ENCODE peak calls at places on chromosome 3, in five cellular contexts. R, P, A, H and E are unnamed samples.
A peak's percentile ranks its signal among the peaks of the same experiment; 100 is the strongest.

GRCh38 chr3:50189274-50189673 is 2.1 kb upstream of the GNAT1 start:
- DNase-seq in A (peak; percentile 47), P (peak; percentile 58), R (peak; percentile 79), H (peak; percentile 54), E (peak; percentile 76)

GRCh38 chr3:127419140-127419539 is 131.3 kb upstream of the PRR20G start:
- DNase-seq in P (no peak), R (no peak), A (no peak), H (no peak), E (no peak)

GRCh38 chr3:113260980-113261920 is 49.9 kb downstream of the BOC start:
- DNase-seq in R (no peak), P (no peak), H (no peak), A (no peak), E (no peak)

GRCh38 chr3:159151130-159151529 is 349.3 kb downstream of the MFSD1 start:
- DNase-seq in R (no peak), P (no peak), A (no peak), H (no peak), E (no peak)

GRCh38 chr3:22450785-22451400 is 699.9 kb upstream of the ZNF385D start:
- DNase-seq in R (no peak), P (no peak), H (no peak), A (no peak), E (peak; percentile 37)

GRCh38 chr3:46089237-46090011 is 62.1 kb upstream of the XCR1 start:
- DNase-seq in A (peak; percentile 43), R (peak; percentile 96), H (peak; percentile 93), P (no peak), E (peak; percentile 93)

GRCh38 chr3:175456496-175456895 is 597.4 kb downstream of the NAALADL2 start:
- DNase-seq in A (no peak), H (peak; percentile 18), R (no peak), P (no peak), E (no peak)

GRCh38 chr3:66476852-66477381 is 23.9 kb downstream of the LRIG1 start:
- DNase-seq in R (no peak), H (no peak), P (no peak), A (no peak), E (no peak)

GRCh38 chr3:18264331-18264730 is 160.8 kb downstream of the SATB1 start:
- DNase-seq in H (no peak), P (no peak), A (no peak), R (no peak), E (no peak)

GRCh38 chr3:4838621-4839022 is 140.6 kb upstream of the BHLHE40 start:
- DNase-seq in A (no peak), R (no peak), P (no peak), H (no peak), E (no peak)

GRCh38 chr3:17195856-17196604 is 311.3 kb downstream of the PLCL2 start:
- DNase-seq in P (no peak), H (no peak), A (no peak), R (no peak), E (no peak)

GRCh38 chr3:188198760-188199327 is 44.9 kb downstream of the LPP start:
- DNase-seq in P (no peak), R (no peak), A (no peak), H (no peak), E (no peak)

GRCh38 chr3:72386322-72386721 is 461.9 kb downstream of the SHQ1 start:
- DNase-seq in R (no peak), P (no peak), A (no peak), H (no peak), E (no peak)

GRCh38 chr3:184381261-184382224 is 1.7 kb downstream of the CHRD start:
- DNase-seq in R (no peak), H (no peak), P (no peak), A (peak; percentile 46), E (no peak)

GRCh38 chr3:60030982-60031381 is 981.2 kb upstream of the CFAP20DC start:
- DNase-seq in P (no peak), H (no peak), R (no peak), A (no peak), E (no peak)

GRCh38 chr3:144770813-144771400 is 799.3 kb downstream of the DIPK2A start:
- DNase-seq in R (no peak), P (no peak), A (no peak), H (peak; percentile 7), E (peak; percentile 49)

GRCh38 chr3:50241163-50241562 is 5.2 kb downstream of the GNAI2 start:
- DNase-seq in P (no peak), H (no peak), R (no peak), A (no peak), E (no peak)

GRCh38 chr3:61627768-61628185 is 66.4 kb downstream of the PTPRG start:
- DNase-seq in H (peak; percentile 55), R (peak; percentile 92), A (no peak), P (no peak), E (peak; percentile 82)

GRCh38 chr3:43152649-43153048 is 46.8 kb upstream of the POMGNT2 start:
- DNase-seq in H (no peak), R (no peak), P (no peak), A (no peak), E (no peak)

GRCh38 chr3:152156880-152157279 is 111.8 kb upstream of the MBNL1 start:
- DNase-seq in R (no peak), P (no peak), A (no peak), H (no peak), E (no peak)

GRCh38 chr3:123026551-123027291 is 842 bp downstream of the SEMA5B start:
- DNase-seq in R (no peak), P (peak; percentile 20), H (no peak), A (no peak), E (no peak)

GRCh38 chr3:30344288-30344687 is 262.1 kb upstream of the TGFBR2 start:
- DNase-seq in P (no peak), R (no peak), A (no peak), H (no peak), E (no peak)

GRCh38 chr3:30342319-30343060 is 263.9 kb upstream of the TGFBR2 start:
- DNase-seq in P (no peak), R (peak; percentile 90), H (peak; percentile 89), A (no peak), E (peak; percentile 94)

GRCh38 chr3:34449305-34449704 is 650.9 kb downstream of the PDCD6IP start:
- DNase-seq in P (no peak), A (no peak), R (no peak), H (no peak), E (no peak)

GRCh38 chr3:117278424-117279190 is 569.0 kb downstream of the TUSC7 start:
- DNase-seq in P (no peak), A (no peak), R (no peak), H (peak; percentile 50), E (no peak)

DNA sequence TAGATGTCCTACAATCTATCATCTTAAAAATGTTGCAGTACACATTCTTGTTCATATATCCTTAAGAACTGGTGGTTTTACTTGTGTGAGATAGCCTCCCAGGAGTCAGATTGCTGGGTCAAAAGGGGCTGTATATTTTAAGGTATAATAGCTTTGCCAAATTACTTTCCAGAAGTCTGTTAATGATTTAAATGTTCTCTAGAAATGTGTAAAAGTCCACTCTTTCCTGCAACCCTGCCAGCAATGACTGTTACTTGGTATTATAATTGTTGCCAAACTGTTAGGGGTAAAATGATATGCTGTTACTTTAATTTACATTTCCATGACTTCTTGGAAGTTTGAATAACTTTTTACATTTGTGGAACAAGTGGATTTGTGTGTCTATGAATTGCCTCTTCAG is 170.8 kb downstream of the SLC9A9 start:
- DNase-seq in A (no peak), R (no peak), P (no peak), H (no peak), E (no peak)
- TF ChIP-seq CTCF in A (no peak), R (no peak), P (no peak), H (no peak), E (no peak)

GRCh38 chr3:53173107-53173506 is 12.1 kb downstream of the PRKCD start:
- DNase-seq in P (no peak), A (no peak), H (no peak), R (no peak), E (no peak)

GRCh38 chr3:53171827-53172505 is 11.0 kb downstream of the PRKCD start:
- DNase-seq in A (no peak), P (no peak), R (no peak), H (no peak), E (no peak)

GRCh38 chr3:53171109-53171453 is 10.1 kb downstream of the PRKCD start:
- DNase-seq in P (no peak), H (no peak), A (no peak), R (no peak), E (no peak)

GRCh38 chr3:53175613-53176537 is 14.9 kb downstream of the PRKCD start:
- DNase-seq in H (no peak), A (no peak), R (no peak), P (no peak), E (no peak)

DNA sequence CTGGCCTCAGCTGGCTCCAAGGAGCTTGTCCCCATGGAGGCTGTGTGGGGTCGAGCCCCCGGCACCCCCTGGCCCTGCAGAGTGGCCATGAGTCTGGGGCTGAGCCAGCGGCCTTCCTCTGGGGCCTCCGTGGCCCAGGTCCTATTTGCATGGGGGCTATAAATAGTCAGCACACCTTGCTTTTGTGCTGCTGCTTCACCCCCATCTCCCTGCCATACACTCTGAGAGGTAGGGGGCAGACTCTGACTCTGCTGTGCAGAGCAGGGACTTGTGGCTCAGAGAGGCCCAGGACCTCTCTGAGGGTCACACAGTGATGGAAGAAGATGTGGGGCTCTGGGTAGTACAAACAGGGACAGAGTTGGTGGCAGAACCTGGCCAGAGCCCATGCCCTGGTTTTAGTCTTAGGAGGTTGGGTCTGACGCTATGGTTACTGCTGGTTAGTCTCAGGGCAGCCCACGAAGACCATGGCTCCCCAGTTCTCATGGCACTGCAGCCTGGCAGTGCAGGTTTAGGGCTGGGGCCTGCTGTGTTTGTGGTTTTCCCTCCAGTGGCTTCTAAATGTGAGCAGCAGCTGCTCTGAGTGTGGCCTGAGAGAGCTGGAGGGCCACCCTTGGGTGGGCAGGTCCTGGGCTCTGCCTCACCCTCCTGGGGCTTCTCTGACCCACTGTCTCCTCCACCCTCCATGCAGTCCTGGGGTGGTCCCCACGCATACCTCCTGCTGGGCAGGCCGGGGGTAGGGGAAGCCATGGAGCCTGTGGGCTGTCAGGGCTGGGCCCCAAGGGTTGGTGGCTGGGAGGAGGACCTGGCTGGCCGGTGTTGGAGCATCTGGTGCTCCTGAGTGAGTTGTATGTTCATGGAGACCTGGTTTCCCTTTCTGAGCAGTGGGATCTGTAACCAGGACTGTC is 13.6 kb downstream of the PRKCD start:
- DNase-seq in A (no peak), P (no peak), R (no peak), H (no peak), E (no peak)
- TF ChIP-seq CTCF in A (no peak), P (no peak), R (no peak), H (no peak), E (no peak)

DNA sequence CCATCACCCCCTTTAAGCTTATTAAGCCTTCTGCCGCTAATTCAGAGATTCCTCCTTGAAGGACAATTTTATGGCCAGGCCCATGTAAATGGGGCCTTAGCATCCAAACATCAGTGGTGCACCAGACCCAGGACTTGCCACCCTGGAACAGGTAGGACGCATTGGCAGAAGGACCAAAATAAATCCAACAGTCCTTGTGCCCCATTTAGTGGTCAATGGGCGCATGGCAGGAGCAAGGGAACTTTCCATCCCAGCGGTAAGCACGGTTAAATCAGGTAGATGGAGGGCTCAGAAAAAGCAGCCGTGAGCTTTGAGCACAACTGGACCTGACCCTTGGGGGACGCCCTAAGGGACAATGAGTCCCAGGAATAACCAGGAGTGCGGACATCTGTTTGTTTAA is 540.8 kb upstream of the ROBO1 start:
- DNase-seq in A (no peak), P (no peak), R (no peak), H (no peak), E (no peak)
- TF ChIP-seq CTCF in A (no peak), P (no peak), R (no peak), H (no peak), E (peak; percentile 5)

DNA sequence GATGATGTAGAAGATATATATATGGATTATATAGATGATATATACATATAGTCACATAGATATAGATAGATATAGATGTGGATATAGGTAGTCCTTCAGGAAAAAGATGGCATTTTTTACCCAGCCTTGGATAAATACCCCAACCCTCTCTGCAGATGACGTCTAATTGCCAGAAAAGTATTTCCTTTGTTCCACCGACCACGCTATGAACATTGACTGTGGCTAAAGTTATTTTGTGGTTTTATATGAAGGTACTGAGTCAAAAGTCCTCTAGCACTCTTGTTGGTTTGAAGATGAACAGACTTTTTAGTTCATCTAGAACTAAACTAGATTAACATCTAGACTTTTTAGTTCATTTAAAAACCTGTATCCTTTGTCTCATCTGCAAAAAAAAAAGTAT is 207.7 kb downstream of the PLOD2 start:
- DNase-seq in R (peak; percentile 15), P (no peak), H (no peak), A (no peak), E (peak; percentile 28)
- TF ChIP-seq CTCF in R (no peak), P (no peak), H (no peak), A (no peak), E (no peak)